ENCODE peak calls at places on chromosomes 3 and 15, in five cellular contexts. E is Peyer's patch, C is uterus, F is GM23338, L is AG04450. M is an unnamed sample.

GRCh38 chr3:188037116-188037718 is 116.7 kb upstream of the LPP start:
- DNase-seq in E (no peak), C (no peak), F (peak; percentile 73), L (no peak), M (no peak)

GRCh38 chr3:160020057-160020711 is 31.5 kb downstream of the IL12A start:
- DNase-seq in E (no peak), C (no peak), F (no peak), L (no peak), M (no peak)

GRCh38 chr15:99683000-99683670 is 50.1 kb downstream of the LYSMD4 start:
- DNase-seq in E (no peak), C (no peak), F (no peak), L (no peak), M (no peak)

GRCh38 chr15:61841461-61841860 is 218.8 kb downstream of the VPS13C start:
- DNase-seq in E (no peak), C (no peak), F (no peak), L (no peak), M (no peak)

GRCh38 chr3:111027868-111028267 is 43.7 kb upstream of the NECTIN3 start:
- DNase-seq in E (no peak), C (no peak), F (no peak), L (no peak), M (no peak)

GRCh38 chr15:42584031-42584765 is 8.8 kb downstream of the STARD9 start:
- DNase-seq in E (no peak), C (no peak), F (peak; percentile 75), L (no peak), M (no peak)

GRCh38 chr3:11091088-11091590 is 63.2 kb upstream of the HRH1 start:
- DNase-seq in E (no peak), C (peak; percentile 50), F (no peak), L (no peak), M (no peak)

GRCh38 chr15:43229977-43230376 is 9.2 kb upstream of the EPB42 start:
- DNase-seq in E (no peak), C (no peak), F (no peak), L (no peak), M (no peak)

GRCh38 chr3:173066044-173066679 is 74.9 kb downstream of the SPATA16 start:
- DNase-seq in E (no peak), C (no peak), F (no peak), L (no peak), M (no peak)

GRCh38 chr3:9412293-9412692 is 14.9 kb downstream of the SETD5 start:
- DNase-seq in E (no peak), C (no peak), F (no peak), L (no peak), M (no peak)

GRCh38 chr15:31439328-31439727 is 112.7 kb downstream of the KLF13 start:
- DNase-seq in E (no peak), C (no peak), F (peak; percentile 66), L (no peak), M (no peak)

GRCh38 chr3:4759689-4760312 is 219.4 kb upstream of the BHLHE40 start:
- DNase-seq in E (no peak), C (no peak), F (no peak), L (no peak), M (no peak)

GRCh38 chr15:57259511-57260143 is 116.7 kb upstream of the CGNL1 start:
- DNase-seq in E (no peak), C (no peak), F (peak; percentile 80), L (no peak), M (no peak)

GRCh38 chr15:51619331-51620033 is 3.1 kb downstream of the DMXL2 start:
- DNase-seq in E (no peak), C (no peak), F (no peak), L (no peak), M (no peak)

GRCh38 chr15:88681610-88682221 is 42.9 kb downstream of the ISG20 start:
- DNase-seq in E (no peak), C (no peak), F (no peak), L (no peak), M (no peak)

GRCh38 chr3:171620825-171621434 is 160.7 kb upstream of the TNIK start:
- DNase-seq in E (no peak), C (no peak), F (no peak), L (no peak), M (no peak)

GRCh38 chr3:550481-550880 is 353.9 kb downstream of the CHL1 start:
- DNase-seq in E (no peak), C (no peak), F (no peak), L (no peak), M (no peak)
- H3K4me3 ChIP-seq in E (no peak overlapping the region), C (no peak overlapping the region), F (no peak overlapping the region), L (no peak overlapping the region), M (no peak overlapping the region)

GRCh38 chr15:64842986-64843561 is 1.4 kb downstream of the PLEKHO2 start:
- DNase-seq in E (peak; percentile 44), C (peak; percentile 63), F (no peak), L (no peak), M (no peak)
- H3K4me3 ChIP-seq in E (peak overlapping the region; percentile 78), C (peak overlapping the region; percentile 63), F (peak overlapping the region; percentile 88), L (peak overlapping the region; percentile 96), M (peak overlapping the region; percentile 93)

GRCh38 chr3:127853681-127854080 is 31.4 kb upstream of the MGLL start:
- DNase-seq in E (no peak), C (no peak), F (peak; percentile 54), L (no peak), M (no peak)
- H3K4me3 ChIP-seq in E (no peak overlapping the region), C (no peak overlapping the region), F (no peak overlapping the region), L (no peak overlapping the region), M (no peak overlapping the region)

DNA sequence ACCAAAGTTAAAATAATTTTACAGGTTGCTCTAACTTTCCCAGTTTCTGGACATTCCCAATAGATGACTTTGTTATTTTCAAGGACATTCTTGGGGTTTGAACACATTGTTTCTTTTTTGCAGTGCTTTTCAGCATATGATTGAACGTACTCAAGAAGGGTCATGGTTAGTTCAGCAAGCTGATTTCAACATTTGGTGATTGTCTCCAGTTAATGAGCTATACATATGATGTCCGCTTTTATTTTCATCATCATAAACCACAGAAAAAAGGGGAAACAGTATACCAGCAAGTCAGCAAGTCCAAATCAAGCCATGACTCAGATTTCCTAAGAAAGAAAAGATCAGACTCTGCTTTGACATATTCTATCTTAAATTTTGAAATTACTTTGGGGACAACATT is 69.4 kb downstream of the B3GALNT1 start:
- DNase-seq in E (no peak), C (no peak), F (no peak), L (no peak), M (no peak)
- H3K4me3 ChIP-seq in E (no peak overlapping the region), C (no peak overlapping the region), F (no peak overlapping the region), L (no peak overlapping the region), M (no peak overlapping the region)

GRCh38 chr3:97970929-97971460 is 1.2 kb downstream of the RIOX2 start:
- DNase-seq in E (no peak), C (no peak), F (no peak), L (no peak), M (no peak)

GRCh38 chr3:97968376-97968775 is 3.9 kb downstream of the RIOX2 start:
- DNase-seq in E (no peak), C (no peak), F (no peak), L (no peak), M (no peak)

GRCh38 chr3:97971679-97972567 is at the start of gene RIOX2:
- DNase-seq in E (peak; percentile 72), C (peak; percentile 60), F (peak; percentile 79), L (no peak), M (peak; percentile 55)

GRCh38 chr3:97969541-97969940 is 2.7 kb downstream of the RIOX2 start:
- DNase-seq in E (no peak), C (no peak), F (no peak), L (no peak), M (no peak)

GRCh38 chr3:97970131-97970530 is 2.1 kb downstream of the RIOX2 start:
- DNase-seq in E (no peak), C (no peak), F (no peak), L (no peak), M (no peak)
- H3K4me3 ChIP-seq in E (no peak overlapping the region), C (no peak overlapping the region), F (no peak overlapping the region), L (no peak overlapping the region), M (no peak overlapping the region)

GRCh38 chr3:48467110-48467454 is 20.5 kb downstream of the ATRIP start:
- DNase-seq in E (no peak), C (no peak), F (no peak), L (no peak), M (no peak)
- H3K4me3 ChIP-seq in E (peak overlapping the region; percentile 61), C (peak overlapping the region; percentile 38), F (no peak overlapping the region), L (peak overlapping the region; percentile 66), M (peak overlapping the region; percentile 71)

DNA sequence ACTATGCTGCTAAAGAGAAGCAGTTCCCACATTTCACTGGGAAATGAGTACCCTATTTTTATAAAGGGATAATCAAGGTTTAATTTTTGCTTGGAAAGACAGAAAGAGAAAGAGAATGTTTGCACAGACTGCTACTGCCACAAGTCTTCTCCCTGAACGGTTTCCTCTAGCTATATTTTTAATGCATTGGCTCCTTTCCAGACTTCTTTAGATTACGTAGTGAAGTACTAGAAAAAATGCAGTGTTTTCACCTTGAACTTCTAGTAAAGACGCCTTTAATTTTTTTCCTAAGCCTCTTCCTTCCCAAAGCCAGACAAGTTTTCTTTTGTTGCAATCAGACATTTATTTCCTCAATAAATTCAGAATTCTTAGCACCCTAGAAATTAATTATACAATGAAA is 248.3 kb upstream of the CCDC54 start:
- DNase-seq in E (no peak), C (no peak), F (no peak), L (no peak), M (no peak)
- H3K4me3 ChIP-seq in E (no peak overlapping the region), C (no peak overlapping the region), F (no peak overlapping the region), L (no peak overlapping the region), M (no peak overlapping the region)

GRCh38 chr15:63276342-63277043 is 912 bp upstream of the APH1B start:
- DNase-seq in E (no peak), C (no peak), F (no peak), L (no peak), M (no peak)
- H3K4me3 ChIP-seq in E (peak overlapping the region; percentile 83), C (peak overlapping the region; percentile 97), F (peak overlapping the region; percentile 67), L (peak overlapping the region; percentile 64), M (peak overlapping the region; percentile 71)

M was measured in CD8-positive, alpha-beta memory T cell.